ENCODE peak calls at places on chromosomes 7 and 10, in six cellular contexts. One of them, this sample, is unnamed.

GRCh38 chr7:80907141-80907601 is 11.7 kb downstream of the SEMA3C start:
- DNase-seq in GM12892: no peak
- DNase-seq in tibial nerve: no peak
- DNase-seq in upper lobe of left lung: no peak
- DNase-seq in HepG2: no peak
- DNase-seq in heart left ventricle: no peak
- DNase-seq in this sample: no peak

GRCh38 chr7:5500056-5500776 is 76.6 kb upstream of the TNRC18 start:
- DNase-seq in HepG2: no peak
- DNase-seq in upper lobe of left lung: no peak
- DNase-seq in tibial nerve: no peak
- DNase-seq in heart left ventricle: no peak
- DNase-seq in GM12892: no peak
- DNase-seq in this sample: no peak

GRCh38 chr10:93753621-93754250 is 4.0 kb upstream of the LGI1 start:
- DNase-seq in heart left ventricle: no peak
- DNase-seq in HepG2: no peak
- DNase-seq in upper lobe of left lung: no peak
- DNase-seq in GM12892: no peak
- DNase-seq in tibial nerve: no peak
- DNase-seq in this sample: no peak

GRCh38 chr10:123443924-123444323 is 222.2 kb upstream of the GPR26 start:
- DNase-seq in GM12892: no peak
- DNase-seq in heart left ventricle: no peak
- DNase-seq in HepG2: no peak
- DNase-seq in upper lobe of left lung: no peak
- DNase-seq in tibial nerve: no peak
- DNase-seq in this sample: no peak

GRCh38 chr7:104482362-104483042 is 154.1 kb downstream of the LHFPL3 start:
- DNase-seq in GM12892: no peak
- DNase-seq in heart left ventricle: no peak
- DNase-seq in tibial nerve: no peak
- DNase-seq in HepG2: no peak
- DNase-seq in upper lobe of left lung: no peak
- DNase-seq in this sample: no peak

GRCh38 chr10:110791541-110792073 is 80.1 kb upstream of the PDCD4 start:
- DNase-seq in heart left ventricle: no peak
- DNase-seq in tibial nerve: no peak
- DNase-seq in GM12892: no peak
- DNase-seq in HepG2: no peak
- DNase-seq in upper lobe of left lung: no peak
- DNase-seq in this sample: no peak

GRCh38 chr7:131012477-131013031 is 278.5 kb upstream of the KLF14 start:
- DNase-seq in tibial nerve: no peak
- DNase-seq in GM12892: no peak
- DNase-seq in heart left ventricle: no peak
- DNase-seq in HepG2: no peak
- DNase-seq in upper lobe of left lung: no peak
- DNase-seq in this sample: no peak

GRCh38 chr7:46534593-46535271 is 613.7 kb upstream of the IGFBP3 start:
- DNase-seq in HepG2: no peak
- DNase-seq in GM12892: no peak
- DNase-seq in upper lobe of left lung: no peak
- DNase-seq in heart left ventricle: no peak
- DNase-seq in tibial nerve: no peak
- DNase-seq in this sample: no peak

GRCh38 chr7:61111-61510 is 131.3 kb upstream of the FAM20C start:
- DNase-seq in GM12892: no peak
- DNase-seq in HepG2: no peak
- DNase-seq in upper lobe of left lung: peak; percentile 22
- DNase-seq in heart left ventricle: no peak
- DNase-seq in tibial nerve: no peak
- DNase-seq in this sample: no peak

GRCh38 chr7:68417659-68418058 is 1180.6 kb upstream of the AUTS2 start:
- DNase-seq in tibial nerve: no peak
- DNase-seq in upper lobe of left lung: no peak
- DNase-seq in heart left ventricle: no peak
- DNase-seq in GM12892: no peak
- DNase-seq in HepG2: no peak
- DNase-seq in this sample: no peak

GRCh38 chr7:113076703-113077102 is 9.9 kb downstream of the GPR85 start:
- DNase-seq in upper lobe of left lung: no peak
- DNase-seq in heart left ventricle: no peak
- DNase-seq in tibial nerve: no peak
- DNase-seq in GM12892: no peak
- DNase-seq in HepG2: no peak
- DNase-seq in this sample: no peak

GRCh38 chr10:83724471-83725241 is 414.7 kb upstream of the GHITM start:
- DNase-seq in tibial nerve: no peak
- DNase-seq in heart left ventricle: no peak
- DNase-seq in upper lobe of left lung: no peak
- DNase-seq in GM12892: no peak
- DNase-seq in HepG2: no peak
- DNase-seq in this sample: no peak

DNA sequence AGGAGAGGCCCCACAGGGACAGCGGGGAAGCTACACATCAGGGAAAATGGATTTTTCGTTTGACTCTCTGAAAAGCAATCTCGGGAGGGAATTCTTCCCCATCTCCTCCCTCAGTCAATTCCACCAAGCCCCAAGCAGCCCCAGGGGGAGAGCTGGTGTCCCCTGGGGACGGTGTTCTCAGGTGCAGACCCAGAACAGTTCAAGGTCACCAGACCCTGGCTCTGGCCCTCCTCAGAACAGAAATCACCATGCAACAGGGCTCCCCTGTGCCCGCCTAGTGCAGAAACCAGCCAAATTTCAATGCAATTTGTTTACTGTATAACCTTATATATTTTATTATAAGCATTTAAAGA is 34.1 kb downstream of the GSDME start:
- DNase-seq in heart left ventricle: no peak
- DNase-seq in GM12892: no peak
- DNase-seq in tibial nerve: no peak
- DNase-seq in HepG2: no peak
- DNase-seq in upper lobe of left lung: no peak
- DNase-seq in this sample: no peak
- TF ChIP-seq POLR2A in heart left ventricle: no peak
- TF ChIP-seq POLR2A in GM12892: no peak
- TF ChIP-seq POLR2A in tibial nerve: no peak
- TF ChIP-seq POLR2A in HepG2: no peak
- TF ChIP-seq POLR2A in upper lobe of left lung: no peak
- TF ChIP-seq POLR2A in this sample: no peak

DNA sequence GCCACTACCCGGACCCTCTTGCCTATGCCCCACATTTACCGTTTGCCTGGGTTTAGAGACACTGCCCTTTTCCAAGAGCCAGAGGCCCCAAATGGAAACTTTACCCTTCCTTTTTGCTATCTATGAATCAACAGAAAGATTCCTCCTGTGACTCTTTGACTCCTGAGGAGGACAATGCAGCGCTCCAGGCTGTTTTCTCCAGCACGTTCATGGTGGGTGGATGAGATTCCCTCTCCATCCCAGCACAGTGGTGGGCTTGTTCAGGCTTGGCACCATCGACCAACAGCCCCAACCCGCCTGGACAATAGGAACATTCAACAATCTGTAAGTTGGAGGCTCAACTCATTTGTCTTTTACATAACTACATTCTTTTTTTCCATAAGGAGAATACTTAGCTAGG is 55.9 kb downstream of the DLD start:
- DNase-seq in heart left ventricle: no peak
- DNase-seq in HepG2: no peak
- DNase-seq in GM12892: no peak
- DNase-seq in upper lobe of left lung: no peak
- DNase-seq in tibial nerve: no peak
- DNase-seq in this sample: no peak
- TF ChIP-seq POLR2A in heart left ventricle: no peak
- TF ChIP-seq POLR2A in HepG2: no peak
- TF ChIP-seq POLR2A in GM12892: no peak
- TF ChIP-seq POLR2A in upper lobe of left lung: no peak
- TF ChIP-seq POLR2A in tibial nerve: no peak
- TF ChIP-seq POLR2A in this sample: no peak

GRCh38 chr7:155296788-155297516 is 726 bp upstream of the INSIG1 start:
- DNase-seq in tibial nerve: no peak
- DNase-seq in GM12892: peak; percentile 52
- DNase-seq in HepG2: no peak
- DNase-seq in upper lobe of left lung: peak; percentile 74
- DNase-seq in heart left ventricle: peak; percentile 84
- DNase-seq in this sample: peak; percentile 79
- TF ChIP-seq POLR2A in tibial nerve: no peak
- TF ChIP-seq POLR2A in GM12892: peak; percentile 42
- TF ChIP-seq POLR2A in HepG2: no peak
- TF ChIP-seq POLR2A in upper lobe of left lung: no peak
- TF ChIP-seq POLR2A in heart left ventricle: no peak
- TF ChIP-seq POLR2A in this sample: no peak

GRCh38 chr10:103663802-103664201 is 170.3 kb downstream of the NEURL1 start:
- DNase-seq in tibial nerve: no peak
- DNase-seq in upper lobe of left lung: peak; percentile 54
- DNase-seq in GM12892: no peak
- DNase-seq in HepG2: no peak
- DNase-seq in heart left ventricle: peak; percentile 74
- DNase-seq in this sample: no peak
- TF ChIP-seq POLR2A in tibial nerve: no peak
- TF ChIP-seq POLR2A in upper lobe of left lung: no peak
- TF ChIP-seq POLR2A in GM12892: no peak
- TF ChIP-seq POLR2A in HepG2: no peak
- TF ChIP-seq POLR2A in heart left ventricle: no peak
- TF ChIP-seq POLR2A in this sample: no peak

DNA sequence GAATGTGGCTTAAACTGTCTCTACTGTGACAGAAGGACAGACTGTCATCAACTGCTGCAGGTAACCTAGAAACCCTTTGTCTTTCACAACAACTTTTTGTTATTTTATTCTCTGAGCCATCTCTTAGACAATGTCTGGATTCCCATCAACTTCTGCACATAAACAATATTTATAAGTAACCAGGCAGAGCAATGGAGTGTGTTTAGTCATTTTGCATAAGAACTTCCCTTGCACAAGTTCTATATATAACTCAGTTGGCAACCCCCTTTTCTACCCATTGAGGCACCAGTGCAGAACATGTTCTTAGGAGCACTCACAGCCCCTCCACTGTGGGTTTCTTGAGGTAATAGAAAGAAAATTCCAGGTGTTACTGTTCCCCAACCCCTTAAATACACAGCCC is 65.0 kb upstream of the IL6 start:
- DNase-seq in tibial nerve: no peak
- DNase-seq in heart left ventricle: no peak
- DNase-seq in upper lobe of left lung: no peak
- DNase-seq in GM12892: no peak
- DNase-seq in HepG2: no peak
- DNase-seq in this sample: no peak
- TF ChIP-seq POLR2A in tibial nerve: no peak
- TF ChIP-seq POLR2A in heart left ventricle: no peak
- TF ChIP-seq POLR2A in upper lobe of left lung: no peak
- TF ChIP-seq POLR2A in GM12892: no peak
- TF ChIP-seq POLR2A in HepG2: no peak
- TF ChIP-seq POLR2A in this sample: no peak

GRCh38 chr10:18651324-18652007 is at the start of gene NSUN6:
- DNase-seq in tibial nerve: peak; percentile 88
- DNase-seq in upper lobe of left lung: peak; percentile 90
- DNase-seq in GM12892: peak; percentile 48
- DNase-seq in heart left ventricle: peak; percentile 93
- DNase-seq in HepG2: peak; percentile 82
- DNase-seq in this sample: peak; percentile 97
- TF ChIP-seq POLR2A in tibial nerve: peak; percentile 68
- TF ChIP-seq POLR2A in upper lobe of left lung: peak; percentile 79
- TF ChIP-seq POLR2A in GM12892: peak; percentile 87
- TF ChIP-seq POLR2A in heart left ventricle: peak; percentile 74
- TF ChIP-seq POLR2A in HepG2: peak; percentile 72
- TF ChIP-seq POLR2A in this sample: peak; percentile 93

GRCh38 chr7:106175507-106175906 is 63.4 kb upstream of the SYPL1 start:
- DNase-seq in upper lobe of left lung: no peak
- DNase-seq in tibial nerve: no peak
- DNase-seq in heart left ventricle: no peak
- DNase-seq in GM12892: no peak
- DNase-seq in HepG2: no peak
- DNase-seq in this sample: no peak

GRCh38 chr7:106177295-106177690 is 65.2 kb upstream of the SYPL1 start:
- DNase-seq in tibial nerve: no peak
- DNase-seq in heart left ventricle: no peak
- DNase-seq in HepG2: no peak
- DNase-seq in upper lobe of left lung: no peak
- DNase-seq in GM12892: no peak
- DNase-seq in this sample: no peak

GRCh38 chr7:106177738-106178592 is 65.9 kb upstream of the SYPL1 start:
- DNase-seq in heart left ventricle: peak; percentile 63
- DNase-seq in tibial nerve: no peak
- DNase-seq in upper lobe of left lung: no peak
- DNase-seq in HepG2: no peak
- DNase-seq in GM12892: no peak
- DNase-seq in this sample: no peak

GRCh38 chr7:106178593-106179134 is 66.6 kb upstream of the SYPL1 start:
- DNase-seq in tibial nerve: no peak
- DNase-seq in HepG2: peak; percentile 5
- DNase-seq in GM12892: no peak
- DNase-seq in upper lobe of left lung: peak; percentile 43
- DNase-seq in heart left ventricle: no peak
- DNase-seq in this sample: no peak

GRCh38 chr7:106176414-106177294 is 64.5 kb upstream of the SYPL1 start:
- DNase-seq in heart left ventricle: peak; percentile 92
- DNase-seq in upper lobe of left lung: peak; percentile 88
- DNase-seq in GM12892: peak; percentile 45
- DNase-seq in tibial nerve: peak; percentile 88
- DNase-seq in HepG2: peak; percentile 44
- DNase-seq in this sample: peak; percentile 45
- TF ChIP-seq POLR2A in heart left ventricle: no peak
- TF ChIP-seq POLR2A in upper lobe of left lung: no peak
- TF ChIP-seq POLR2A in GM12892: no peak
- TF ChIP-seq POLR2A in tibial nerve: no peak
- TF ChIP-seq POLR2A in HepG2: no peak
- TF ChIP-seq POLR2A in this sample: no peak

DNA sequence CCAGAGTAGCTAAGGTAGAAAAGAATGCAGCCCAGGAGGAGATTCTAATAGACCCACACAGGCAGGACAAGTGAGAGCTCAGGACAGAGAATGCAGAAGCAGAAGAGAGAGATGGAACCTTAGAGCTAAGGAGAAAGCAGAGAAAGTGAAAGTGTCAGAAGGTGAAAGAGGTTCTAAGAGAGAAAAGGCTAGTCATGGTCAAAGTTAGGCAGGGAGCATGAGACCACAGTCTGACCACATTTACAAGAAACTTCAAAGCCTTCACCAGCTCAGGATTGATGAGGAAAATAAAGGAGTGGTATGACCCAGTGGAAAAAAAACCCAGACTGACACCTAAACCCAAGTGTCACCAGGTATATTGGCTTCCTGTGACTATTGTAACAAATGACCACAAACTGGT is 131.8 kb upstream of the WDR11 start:
- DNase-seq in tibial nerve: no peak
- DNase-seq in upper lobe of left lung: no peak
- DNase-seq in GM12892: no peak
- DNase-seq in HepG2: no peak
- DNase-seq in heart left ventricle: no peak
- DNase-seq in this sample: no peak
- TF ChIP-seq POLR2A in tibial nerve: no peak
- TF ChIP-seq POLR2A in upper lobe of left lung: no peak
- TF ChIP-seq POLR2A in GM12892: no peak
- TF ChIP-seq POLR2A in HepG2: no peak
- TF ChIP-seq POLR2A in heart left ventricle: no peak
- TF ChIP-seq POLR2A in this sample: no peak

This sample was measured in erythroblast.